ENCODE peak calls at places on chromosomes 5 and 9, in ten cellular contexts. One of them, this sample, is unnamed.

GRCh38 chr5:80069251-80069650 is 34.1 kb downstream of the THBS4 start:
- DNase-seq in neuronal stem cell: no peak
- DNase-seq in suprapubic skin: no peak
- DNase-seq in left kidney: no peak
- DNase-seq in Caki2: no peak
- DNase-seq in stimulated activated CD4-positive, alpha-beta T cell treated with anti-CD3 and anti-CD28 coated beads, Interleukin-12 subunit alpha, Interleukin-12 subunit beta, amount 100 ng/mL, for 4 hours: no peak
- DNase-seq in NCI-H1048: no peak
- DNase-seq in tibial nerve: no peak
- DNase-seq in NCI-H69: no peak
- DNase-seq in NK-92 treated with Interleukin-12 subunit alpha and Interleukin-12 subunit beta, amount 100 ng/mL, for 24 hours: no peak
- DNase-seq in this sample: no peak

GRCh38 chr5:151740336-151740942 is 18.0 kb downstream of the ATOX1 start:
- DNase-seq in neuronal stem cell: peak; percentile 58
- DNase-seq in suprapubic skin: peak; percentile 69
- DNase-seq in left kidney: peak; percentile 90
- DNase-seq in Caki2: peak; percentile 73
- DNase-seq in stimulated activated CD4-positive, alpha-beta T cell treated with anti-CD3 and anti-CD28 coated beads, Interleukin-12 subunit alpha, Interleukin-12 subunit beta, amount 100 ng/mL, for 4 hours: peak; percentile 28
- DNase-seq in NCI-H1048: no peak
- DNase-seq in tibial nerve: peak; percentile 61
- DNase-seq in NCI-H69: peak; percentile 57
- DNase-seq in NK-92 treated with Interleukin-12 subunit alpha and Interleukin-12 subunit beta, amount 100 ng/mL, for 24 hours: no peak
- DNase-seq in this sample: peak; percentile 73

GRCh38 chr9:114069476-114070187 is 8.5 kb downstream of the AMBP start:
- DNase-seq in neuronal stem cell: no peak
- DNase-seq in suprapubic skin: peak; percentile 32
- DNase-seq in left kidney: no peak
- DNase-seq in Caki2: no peak
- DNase-seq in stimulated activated CD4-positive, alpha-beta T cell treated with anti-CD3 and anti-CD28 coated beads, Interleukin-12 subunit alpha, Interleukin-12 subunit beta, amount 100 ng/mL, for 4 hours: no peak
- DNase-seq in NCI-H1048: no peak
- DNase-seq in tibial nerve: no peak
- DNase-seq in NCI-H69: no peak
- DNase-seq in NK-92 treated with Interleukin-12 subunit alpha and Interleukin-12 subunit beta, amount 100 ng/mL, for 24 hours: no peak
- DNase-seq in this sample: no peak

GRCh38 chr9:115035872-115036612 is 81.9 kb downstream of the TNC start:
- DNase-seq in neuronal stem cell: no peak
- DNase-seq in suprapubic skin: no peak
- DNase-seq in left kidney: no peak
- DNase-seq in Caki2: no peak
- DNase-seq in stimulated activated CD4-positive, alpha-beta T cell treated with anti-CD3 and anti-CD28 coated beads, Interleukin-12 subunit alpha, Interleukin-12 subunit beta, amount 100 ng/mL, for 4 hours: no peak
- DNase-seq in NCI-H1048: no peak
- DNase-seq in tibial nerve: peak; percentile 26
- DNase-seq in NCI-H69: no peak
- DNase-seq in NK-92 treated with Interleukin-12 subunit alpha and Interleukin-12 subunit beta, amount 100 ng/mL, for 24 hours: no peak
- DNase-seq in this sample: peak; percentile 11

GRCh38 chr5:51279983-51280382 is 103.3 kb upstream of the ISL1 start:
- DNase-seq in neuronal stem cell: no peak
- DNase-seq in suprapubic skin: no peak
- DNase-seq in left kidney: peak; percentile 17
- DNase-seq in Caki2: no peak
- DNase-seq in stimulated activated CD4-positive, alpha-beta T cell treated with anti-CD3 and anti-CD28 coated beads, Interleukin-12 subunit alpha, Interleukin-12 subunit beta, amount 100 ng/mL, for 4 hours: no peak
- DNase-seq in NCI-H1048: no peak
- DNase-seq in tibial nerve: no peak
- DNase-seq in NCI-H69: peak; percentile 91
- DNase-seq in NK-92 treated with Interleukin-12 subunit alpha and Interleukin-12 subunit beta, amount 100 ng/mL, for 24 hours: no peak
- DNase-seq in this sample: no peak

GRCh38 chr5:43000198-43000840 is 39.8 kb downstream of the ANXA2R start:
- DNase-seq in neuronal stem cell: no peak
- DNase-seq in suprapubic skin: no peak
- DNase-seq in left kidney: peak; percentile 66
- DNase-seq in Caki2: no peak
- DNase-seq in stimulated activated CD4-positive, alpha-beta T cell treated with anti-CD3 and anti-CD28 coated beads, Interleukin-12 subunit alpha, Interleukin-12 subunit beta, amount 100 ng/mL, for 4 hours: no peak
- DNase-seq in NCI-H1048: no peak
- DNase-seq in tibial nerve: no peak
- DNase-seq in NCI-H69: peak; percentile 7
- DNase-seq in NK-92 treated with Interleukin-12 subunit alpha and Interleukin-12 subunit beta, amount 100 ng/mL, for 24 hours: no peak
- DNase-seq in this sample: no peak

GRCh38 chr5:14676320-14676719 is 11.8 kb downstream of the OTULIN start:
- DNase-seq in neuronal stem cell: no peak
- DNase-seq in suprapubic skin: no peak
- DNase-seq in left kidney: no peak
- DNase-seq in Caki2: peak; percentile 46
- DNase-seq in stimulated activated CD4-positive, alpha-beta T cell treated with anti-CD3 and anti-CD28 coated beads, Interleukin-12 subunit alpha, Interleukin-12 subunit beta, amount 100 ng/mL, for 4 hours: no peak
- DNase-seq in NCI-H1048: no peak
- DNase-seq in tibial nerve: no peak
- DNase-seq in NCI-H69: no peak
- DNase-seq in NK-92 treated with Interleukin-12 subunit alpha and Interleukin-12 subunit beta, amount 100 ng/mL, for 24 hours: no peak
- DNase-seq in this sample: peak; percentile 46

GRCh38 chr5:82160948-82161347 is 117.2 kb downstream of the RPS23 start:
- DNase-seq in neuronal stem cell: no peak
- DNase-seq in suprapubic skin: no peak
- DNase-seq in left kidney: no peak
- DNase-seq in Caki2: no peak
- DNase-seq in stimulated activated CD4-positive, alpha-beta T cell treated with anti-CD3 and anti-CD28 coated beads, Interleukin-12 subunit alpha, Interleukin-12 subunit beta, amount 100 ng/mL, for 4 hours: no peak
- DNase-seq in NCI-H1048: no peak
- DNase-seq in tibial nerve: no peak
- DNase-seq in NCI-H69: peak; percentile 21
- DNase-seq in NK-92 treated with Interleukin-12 subunit alpha and Interleukin-12 subunit beta, amount 100 ng/mL, for 24 hours: no peak
- DNase-seq in this sample: peak; percentile 11

GRCh38 chr5:1658665-1659064 is 134.9 kb upstream of the LPCAT1 start:
- DNase-seq in neuronal stem cell: no peak
- DNase-seq in suprapubic skin: no peak
- DNase-seq in left kidney: no peak
- DNase-seq in Caki2: no peak
- DNase-seq in stimulated activated CD4-positive, alpha-beta T cell treated with anti-CD3 and anti-CD28 coated beads, Interleukin-12 subunit alpha, Interleukin-12 subunit beta, amount 100 ng/mL, for 4 hours: no peak
- DNase-seq in NCI-H1048: no peak
- DNase-seq in tibial nerve: no peak
- DNase-seq in NCI-H69: peak; percentile 63
- DNase-seq in NK-92 treated with Interleukin-12 subunit alpha and Interleukin-12 subunit beta, amount 100 ng/mL, for 24 hours: no peak
- DNase-seq in this sample: no peak

GRCh38 chr9:98333703-98334582 is 78.5 kb upstream of the TBC1D2 start:
- DNase-seq in neuronal stem cell: no peak
- DNase-seq in suprapubic skin: no peak
- DNase-seq in left kidney: no peak
- DNase-seq in Caki2: peak; percentile 39
- DNase-seq in stimulated activated CD4-positive, alpha-beta T cell treated with anti-CD3 and anti-CD28 coated beads, Interleukin-12 subunit alpha, Interleukin-12 subunit beta, amount 100 ng/mL, for 4 hours: no peak
- DNase-seq in NCI-H1048: no peak
- DNase-seq in tibial nerve: no peak
- DNase-seq in NCI-H69: no peak
- DNase-seq in NK-92 treated with Interleukin-12 subunit alpha and Interleukin-12 subunit beta, amount 100 ng/mL, for 24 hours: no peak
- DNase-seq in this sample: peak; percentile 46

GRCh38 chr5:17315710-17316221 is 98.3 kb downstream of the BASP1 start:
- DNase-seq in neuronal stem cell: no peak
- DNase-seq in suprapubic skin: no peak
- DNase-seq in left kidney: no peak
- DNase-seq in Caki2: no peak
- DNase-seq in stimulated activated CD4-positive, alpha-beta T cell treated with anti-CD3 and anti-CD28 coated beads, Interleukin-12 subunit alpha, Interleukin-12 subunit beta, amount 100 ng/mL, for 4 hours: no peak
- DNase-seq in NCI-H1048: no peak
- DNase-seq in tibial nerve: no peak
- DNase-seq in NCI-H69: peak; percentile 63
- DNase-seq in NK-92 treated with Interleukin-12 subunit alpha and Interleukin-12 subunit beta, amount 100 ng/mL, for 24 hours: no peak
- DNase-seq in this sample: no peak

GRCh38 chr5:122463221-122463620 is 151.2 kb downstream of the SNCAIP start:
- DNase-seq in neuronal stem cell: no peak
- DNase-seq in suprapubic skin: no peak
- DNase-seq in left kidney: no peak
- DNase-seq in Caki2: no peak
- DNase-seq in stimulated activated CD4-positive, alpha-beta T cell treated with anti-CD3 and anti-CD28 coated beads, Interleukin-12 subunit alpha, Interleukin-12 subunit beta, amount 100 ng/mL, for 4 hours: no peak
- DNase-seq in NCI-H1048: peak; percentile 11
- DNase-seq in tibial nerve: no peak
- DNase-seq in NCI-H69: no peak
- DNase-seq in NK-92 treated with Interleukin-12 subunit alpha and Interleukin-12 subunit beta, amount 100 ng/mL, for 24 hours: no peak
- DNase-seq in this sample: no peak

GRCh38 chr5:43680286-43680685 is 77.3 kb downstream of the NNT start:
- DNase-seq in neuronal stem cell: no peak
- DNase-seq in suprapubic skin: no peak
- DNase-seq in left kidney: no peak
- DNase-seq in Caki2: no peak
- DNase-seq in stimulated activated CD4-positive, alpha-beta T cell treated with anti-CD3 and anti-CD28 coated beads, Interleukin-12 subunit alpha, Interleukin-12 subunit beta, amount 100 ng/mL, for 4 hours: no peak
- DNase-seq in NCI-H1048: no peak
- DNase-seq in tibial nerve: no peak
- DNase-seq in NCI-H69: peak; percentile 26
- DNase-seq in NK-92 treated with Interleukin-12 subunit alpha and Interleukin-12 subunit beta, amount 100 ng/mL, for 24 hours: no peak
- DNase-seq in this sample: no peak

GRCh38 chr5:19270153-19270552 is 717.8 kb downstream of the CDH18 start:
- DNase-seq in neuronal stem cell: peak; percentile 2
- DNase-seq in suprapubic skin: no peak
- DNase-seq in left kidney: peak; percentile 41
- DNase-seq in Caki2: no peak
- DNase-seq in stimulated activated CD4-positive, alpha-beta T cell treated with anti-CD3 and anti-CD28 coated beads, Interleukin-12 subunit alpha, Interleukin-12 subunit beta, amount 100 ng/mL, for 4 hours: no peak
- DNase-seq in NCI-H1048: no peak
- DNase-seq in tibial nerve: no peak
- DNase-seq in NCI-H69: peak; percentile 83
- DNase-seq in NK-92 treated with Interleukin-12 subunit alpha and Interleukin-12 subunit beta, amount 100 ng/mL, for 24 hours: no peak
- DNase-seq in this sample: no peak

GRCh38 chr5:40356248-40356647 is 323.5 kb upstream of the PTGER4 start:
- DNase-seq in neuronal stem cell: no peak
- DNase-seq in suprapubic skin: no peak
- DNase-seq in left kidney: no peak
- DNase-seq in Caki2: no peak
- DNase-seq in stimulated activated CD4-positive, alpha-beta T cell treated with anti-CD3 and anti-CD28 coated beads, Interleukin-12 subunit alpha, Interleukin-12 subunit beta, amount 100 ng/mL, for 4 hours: no peak
- DNase-seq in NCI-H1048: no peak
- DNase-seq in tibial nerve: no peak
- DNase-seq in NCI-H69: no peak
- DNase-seq in NK-92 treated with Interleukin-12 subunit alpha and Interleukin-12 subunit beta, amount 100 ng/mL, for 24 hours: no peak
- DNase-seq in this sample: no peak

GRCh38 chr5:127849436-127849835 is 146.2 kb downstream of the CCDC192 start:
- DNase-seq in neuronal stem cell: no peak
- DNase-seq in suprapubic skin: no peak
- DNase-seq in left kidney: no peak
- DNase-seq in Caki2: no peak
- DNase-seq in stimulated activated CD4-positive, alpha-beta T cell treated with anti-CD3 and anti-CD28 coated beads, Interleukin-12 subunit alpha, Interleukin-12 subunit beta, amount 100 ng/mL, for 4 hours: no peak
- DNase-seq in NCI-H1048: no peak
- DNase-seq in tibial nerve: no peak
- DNase-seq in NCI-H69: no peak
- DNase-seq in NK-92 treated with Interleukin-12 subunit alpha and Interleukin-12 subunit beta, amount 100 ng/mL, for 24 hours: no peak
- DNase-seq in this sample: no peak

GRCh38 chr9:99259231-99259918 is 37.3 kb downstream of the SEC61B start:
- DNase-seq in neuronal stem cell: no peak
- DNase-seq in suprapubic skin: peak; percentile 88
- DNase-seq in left kidney: peak; percentile 76
- DNase-seq in Caki2: no peak
- DNase-seq in stimulated activated CD4-positive, alpha-beta T cell treated with anti-CD3 and anti-CD28 coated beads, Interleukin-12 subunit alpha, Interleukin-12 subunit beta, amount 100 ng/mL, for 4 hours: peak; percentile 22
- DNase-seq in NCI-H1048: no peak
- DNase-seq in tibial nerve: peak; percentile 64
- DNase-seq in NCI-H69: no peak
- DNase-seq in NK-92 treated with Interleukin-12 subunit alpha and Interleukin-12 subunit beta, amount 100 ng/mL, for 24 hours: no peak
- DNase-seq in this sample: no peak

GRCh38 chr9:12773562-12773961 is 1.3 kb upstream of the LURAP1L start:
- DNase-seq in neuronal stem cell: no peak
- DNase-seq in suprapubic skin: no peak
- DNase-seq in left kidney: no peak
- DNase-seq in Caki2: no peak
- DNase-seq in stimulated activated CD4-positive, alpha-beta T cell treated with anti-CD3 and anti-CD28 coated beads, Interleukin-12 subunit alpha, Interleukin-12 subunit beta, amount 100 ng/mL, for 4 hours: no peak
- DNase-seq in NCI-H1048: no peak
- DNase-seq in tibial nerve: no peak
- DNase-seq in NCI-H69: no peak
- DNase-seq in NK-92 treated with Interleukin-12 subunit alpha and Interleukin-12 subunit beta, amount 100 ng/mL, for 24 hours: no peak
- DNase-seq in this sample: no peak

GRCh38 chr9:87157366-87158031 is 210.2 kb upstream of the GAS1 start:
- DNase-seq in neuronal stem cell: no peak
- DNase-seq in suprapubic skin: no peak
- DNase-seq in left kidney: peak; percentile 81
- DNase-seq in Caki2: no peak
- DNase-seq in stimulated activated CD4-positive, alpha-beta T cell treated with anti-CD3 and anti-CD28 coated beads, Interleukin-12 subunit alpha, Interleukin-12 subunit beta, amount 100 ng/mL, for 4 hours: no peak
- DNase-seq in NCI-H1048: peak; percentile 16
- DNase-seq in tibial nerve: no peak
- DNase-seq in NCI-H69: no peak
- DNase-seq in NK-92 treated with Interleukin-12 subunit alpha and Interleukin-12 subunit beta, amount 100 ng/mL, for 24 hours: no peak
- DNase-seq in this sample: no peak

GRCh38 chr5:28542968-28543367 is 1504.6 kb upstream of the CDH9 start:
- DNase-seq in neuronal stem cell: no peak
- DNase-seq in suprapubic skin: no peak
- DNase-seq in left kidney: peak; percentile 2
- DNase-seq in Caki2: peak; percentile 87
- DNase-seq in stimulated activated CD4-positive, alpha-beta T cell treated with anti-CD3 and anti-CD28 coated beads, Interleukin-12 subunit alpha, Interleukin-12 subunit beta, amount 100 ng/mL, for 4 hours: no peak
- DNase-seq in NCI-H1048: no peak
- DNase-seq in tibial nerve: no peak
- DNase-seq in NCI-H69: no peak
- DNase-seq in NK-92 treated with Interleukin-12 subunit alpha and Interleukin-12 subunit beta, amount 100 ng/mL, for 24 hours: no peak
- DNase-seq in this sample: peak; percentile 9

GRCh38 chr9:117080996-117081395 is 333.9 kb downstream of the ASTN2 start:
- DNase-seq in neuronal stem cell: no peak
- DNase-seq in suprapubic skin: no peak
- DNase-seq in left kidney: no peak
- DNase-seq in Caki2: no peak
- DNase-seq in stimulated activated CD4-positive, alpha-beta T cell treated with anti-CD3 and anti-CD28 coated beads, Interleukin-12 subunit alpha, Interleukin-12 subunit beta, amount 100 ng/mL, for 4 hours: no peak
- DNase-seq in NCI-H1048: no peak
- DNase-seq in tibial nerve: no peak
- DNase-seq in NCI-H69: peak; percentile 68
- DNase-seq in NK-92 treated with Interleukin-12 subunit alpha and Interleukin-12 subunit beta, amount 100 ng/mL, for 24 hours: no peak
- DNase-seq in this sample: no peak

GRCh38 chr9:36897019-36897418 is 137.0 kb downstream of the PAX5 start:
- DNase-seq in neuronal stem cell: no peak
- DNase-seq in suprapubic skin: no peak
- DNase-seq in left kidney: no peak
- DNase-seq in Caki2: no peak
- DNase-seq in stimulated activated CD4-positive, alpha-beta T cell treated with anti-CD3 and anti-CD28 coated beads, Interleukin-12 subunit alpha, Interleukin-12 subunit beta, amount 100 ng/mL, for 4 hours: no peak
- DNase-seq in NCI-H1048: no peak
- DNase-seq in tibial nerve: no peak
- DNase-seq in NCI-H69: no peak
- DNase-seq in NK-92 treated with Interleukin-12 subunit alpha and Interleukin-12 subunit beta, amount 100 ng/mL, for 24 hours: no peak
- DNase-seq in this sample: no peak

GRCh38 chr9:70618784-70619183 is 204.3 kb upstream of the KLF9 start:
- DNase-seq in neuronal stem cell: no peak
- DNase-seq in suprapubic skin: no peak
- DNase-seq in left kidney: no peak
- DNase-seq in Caki2: no peak
- DNase-seq in stimulated activated CD4-positive, alpha-beta T cell treated with anti-CD3 and anti-CD28 coated beads, Interleukin-12 subunit alpha, Interleukin-12 subunit beta, amount 100 ng/mL, for 4 hours: no peak
- DNase-seq in NCI-H1048: no peak
- DNase-seq in tibial nerve: no peak
- DNase-seq in NCI-H69: no peak
- DNase-seq in NK-92 treated with Interleukin-12 subunit alpha and Interleukin-12 subunit beta, amount 100 ng/mL, for 24 hours: no peak
- DNase-seq in this sample: no peak

GRCh38 chr9:134525070-134525815 is 116.4 kb upstream of the COL5A1 start:
- DNase-seq in neuronal stem cell: no peak
- DNase-seq in suprapubic skin: no peak
- DNase-seq in left kidney: no peak
- DNase-seq in Caki2: no peak
- DNase-seq in stimulated activated CD4-positive, alpha-beta T cell treated with anti-CD3 and anti-CD28 coated beads, Interleukin-12 subunit alpha, Interleukin-12 subunit beta, amount 100 ng/mL, for 4 hours: no peak
- DNase-seq in NCI-H1048: no peak
- DNase-seq in tibial nerve: no peak
- DNase-seq in NCI-H69: no peak
- DNase-seq in NK-92 treated with Interleukin-12 subunit alpha and Interleukin-12 subunit beta, amount 100 ng/mL, for 24 hours: no peak
- DNase-seq in this sample: no peak

GRCh38 chr5:30839956-30840355 is 353.5 kb upstream of the CDH6 start:
- DNase-seq in neuronal stem cell: no peak
- DNase-seq in suprapubic skin: no peak
- DNase-seq in left kidney: no peak
- DNase-seq in Caki2: no peak
- DNase-seq in stimulated activated CD4-positive, alpha-beta T cell treated with anti-CD3 and anti-CD28 coated beads, Interleukin-12 subunit alpha, Interleukin-12 subunit beta, amount 100 ng/mL, for 4 hours: no peak
- DNase-seq in NCI-H1048: no peak
- DNase-seq in tibial nerve: no peak
- DNase-seq in NCI-H69: no peak
- DNase-seq in NK-92 treated with Interleukin-12 subunit alpha and Interleukin-12 subunit beta, amount 100 ng/mL, for 24 hours: no peak
- DNase-seq in this sample: no peak

GRCh38 chr9:137589441-137590122 is 730 bp downstream of the ZMYND19 start:
- DNase-seq in neuronal stem cell: no peak
- DNase-seq in suprapubic skin: no peak
- DNase-seq in left kidney: peak; percentile 39
- DNase-seq in Caki2: no peak
- DNase-seq in stimulated activated CD4-positive, alpha-beta T cell treated with anti-CD3 and anti-CD28 coated beads, Interleukin-12 subunit alpha, Interleukin-12 subunit beta, amount 100 ng/mL, for 4 hours: no peak
- DNase-seq in NCI-H1048: no peak
- DNase-seq in tibial nerve: no peak
- DNase-seq in NCI-H69: peak; percentile 46
- DNase-seq in NK-92 treated with Interleukin-12 subunit alpha and Interleukin-12 subunit beta, amount 100 ng/mL, for 24 hours: no peak
- DNase-seq in this sample: no peak

GRCh38 chr5:466661-467310 is 23.8 kb downstream of the EXOC3 start:
- DNase-seq in neuronal stem cell: no peak
- DNase-seq in suprapubic skin: peak; percentile 59
- DNase-seq in left kidney: no peak
- DNase-seq in Caki2: no peak
- DNase-seq in stimulated activated CD4-positive, alpha-beta T cell treated with anti-CD3 and anti-CD28 coated beads, Interleukin-12 subunit alpha, Interleukin-12 subunit beta, amount 100 ng/mL, for 4 hours: no peak
- DNase-seq in NCI-H1048: no peak
- DNase-seq in tibial nerve: no peak
- DNase-seq in NCI-H69: no peak
- DNase-seq in NK-92 treated with Interleukin-12 subunit alpha and Interleukin-12 subunit beta, amount 100 ng/mL, for 24 hours: no peak
- DNase-seq in this sample: no peak

GRCh38 chr9:16180091-16180490 is 627.2 kb downstream of the CCDC171 start:
- DNase-seq in neuronal stem cell: no peak
- DNase-seq in suprapubic skin: no peak
- DNase-seq in left kidney: no peak
- DNase-seq in Caki2: no peak
- DNase-seq in stimulated activated CD4-positive, alpha-beta T cell treated with anti-CD3 and anti-CD28 coated beads, Interleukin-12 subunit alpha, Interleukin-12 subunit beta, amount 100 ng/mL, for 4 hours: no peak
- DNase-seq in NCI-H1048: no peak
- DNase-seq in tibial nerve: no peak
- DNase-seq in NCI-H69: no peak
- DNase-seq in NK-92 treated with Interleukin-12 subunit alpha and Interleukin-12 subunit beta, amount 100 ng/mL, for 24 hours: no peak
- DNase-seq in this sample: no peak

This sample was measured in LoVo.